ENCODE peak calls at places on chromosomes 16 and 17, in four cellular contexts. D, G, J and Y are unnamed samples.

GRCh38 chr16:9481749-9482148 is 390.3 kb downstream of the HAPSTR1 start:
- DNase-seq in D (no peak), G (no peak), J (no peak), Y (no peak)

GRCh38 chr17:29136998-29137730 is 43.0 kb downstream of the MYO18A start:
- DNase-seq in D (no peak), G (no peak), J (no peak), Y (no peak)

GRCh38 chr17:39110435-39111136 is 40.9 kb downstream of the PLXDC1 start:
- DNase-seq in D (no peak), G (no peak), J (no peak), Y (no peak)

GRCh38 chr16:88920618-88921602 is 54.5 kb upstream of the PABPN1L start:
- DNase-seq in D (no peak), G (peak; percentile 79), J (peak; percentile 77), Y (peak; percentile 16)

GRCh38 chr16:10188236-10188635 is 6.0 kb upstream of the GRIN2A start:
- DNase-seq in D (no peak), G (no peak), J (no peak), Y (no peak)

GRCh38 chr16:50282010-50282538 is 15.7 kb downstream of the ADCY7 start:
- DNase-seq in D (no peak), G (no peak), J (peak; percentile 75), Y (no peak)

GRCh38 chr16:67786491-67786890 is 19.9 kb downstream of the RANBP10 start:
- DNase-seq in D (no peak), G (no peak), J (no peak), Y (no peak)

GRCh38 chr17:53032861-53033271 is 789.9 kb upstream of the KIF2B start:
- DNase-seq in D (peak; percentile 65), G (no peak), J (peak; percentile 73), Y (no peak)

GRCh38 chr17:61383689-61384201 is 15.9 kb upstream of the TBX2 start:
- DNase-seq in D (no peak), G (peak; percentile 76), J (no peak), Y (peak; percentile 45)

GRCh38 chr17:39700148-39700987 is 504 bp downstream of the ERBB2 start:
- DNase-seq in D (no peak), G (no peak), J (peak; percentile 29), Y (no peak)

GRCh38 chr16:50724237-50724747 is 17.6 kb upstream of the CYLD start:
- DNase-seq in D (no peak), G (no peak), J (no peak), Y (no peak)

GRCh38 chr17:76793775-76794174 is 55.9 kb downstream of the MFSD11 start:
- DNase-seq in D (peak; percentile 80), G (no peak), J (peak; percentile 38), Y (no peak)

GRCh38 chr17:45263477-45263860 is 1.6 kb upstream of the SPATA32 start:
- DNase-seq in D (no peak), G (no peak), J (no peak), Y (no peak)

GRCh38 chr17:68182940-68183551 is 64.8 kb upstream of the AMZ2 start:
- DNase-seq in D (no peak), G (no peak), J (no peak), Y (no peak)

GRCh38 chr16:50338371-50339231 is 30.2 kb downstream of the BRD7 start:
- DNase-seq in D (no peak), G (no peak), J (no peak), Y (no peak)

GRCh38 chr16:46891910-46892309 is 7.7 kb downstream of the GPT2 start:
- DNase-seq in D (no peak), G (no peak), J (no peak), Y (no peak)

GRCh38 chr16:47377156-47377555 is 83.7 kb downstream of the ITFG1 start:
- DNase-seq in D (peak; percentile 18), G (no peak), J (no peak), Y (no peak)

GRCh38 chr16:11306997-11307638 is 26.0 kb upstream of the PRM1 start:
- DNase-seq in D (no peak), G (no peak), J (no peak), Y (no peak)

GRCh38 chr16:82650804-82651203 is 24.0 kb downstream of the CDH13 start:
- DNase-seq in D (no peak), G (no peak), J (no peak), Y (no peak)

GRCh38 chr17:50708050-50709000 is 611 bp upstream of the ANKRD40 start:
- DNase-seq in D (peak; percentile 44), G (no peak), J (peak; percentile 34), Y (no peak)

GRCh38 chr17:8393470-8394231 is 4.0 kb downstream of the RNF222 start:
- DNase-seq in D (no peak), G (no peak), J (no peak), Y (no peak)

GRCh38 chr16:84016477-84016876 is 26.1 kb downstream of the SLC38A8 start:
- DNase-seq in D (no peak), G (no peak), J (no peak), Y (no peak)

GRCh38 chr17:38702166-38702899 is 2.7 kb upstream of the MLLT6 start:
- DNase-seq in D (peak; percentile 90), G (peak; percentile 87), J (peak; percentile 87), Y (peak; percentile 18)

GRCh38 chr17:39926588-39927100 is 757 bp downstream of the ORMDL3 start:
- DNase-seq in D (no peak), G (peak; percentile 18), J (peak; percentile 36), Y (no peak)

GRCh38 chr17:59632398-59632797 is 12.7 kb downstream of the CLTC start:
- DNase-seq in D (no peak), G (no peak), J (no peak), Y (no peak)

GRCh38 chr17:2042355-2042929 is 620 bp downstream of the OVCA2 start:
- DNase-seq in D (peak; percentile 61), G (no peak), J (peak; percentile 64), Y (no peak)
- TF ChIP-seq CTCF in D (no peak), G (peak; percentile 43), J (peak; percentile 40), Y (peak; percentile 53)

GRCh38 chr17:43366809-43367587 is 31.8 kb upstream of the ARL4D start:
- DNase-seq in D (no peak), G (no peak), J (peak; percentile 24), Y (no peak)

GRCh38 chr17:43371227-43371821 is 27.5 kb upstream of the ARL4D start:
- DNase-seq in D (no peak), G (no peak), J (no peak), Y (no peak)

GRCh38 chr17:43367588-43368242 is 31.1 kb upstream of the ARL4D start:
- DNase-seq in D (peak; percentile 92), G (peak; percentile 89), J (peak; percentile 96), Y (peak; percentile 82)

GRCh38 chr17:43369986-43370385 is 28.8 kb upstream of the ARL4D start:
- DNase-seq in D (no peak), G (no peak), J (no peak), Y (no peak)

GRCh38 chr17:43368740-43369506 is 29.9 kb upstream of the ARL4D start:
- DNase-seq in D (peak; percentile 90), G (peak; percentile 80), J (peak; percentile 89), Y (no peak)
- H3K4me3 ChIP-seq in D (peak overlapping the region; percentile 44), G (peak overlapping the region; percentile 28), J (peak overlapping the region; percentile 32), Y (peak overlapping the region; percentile 40)

DNA sequence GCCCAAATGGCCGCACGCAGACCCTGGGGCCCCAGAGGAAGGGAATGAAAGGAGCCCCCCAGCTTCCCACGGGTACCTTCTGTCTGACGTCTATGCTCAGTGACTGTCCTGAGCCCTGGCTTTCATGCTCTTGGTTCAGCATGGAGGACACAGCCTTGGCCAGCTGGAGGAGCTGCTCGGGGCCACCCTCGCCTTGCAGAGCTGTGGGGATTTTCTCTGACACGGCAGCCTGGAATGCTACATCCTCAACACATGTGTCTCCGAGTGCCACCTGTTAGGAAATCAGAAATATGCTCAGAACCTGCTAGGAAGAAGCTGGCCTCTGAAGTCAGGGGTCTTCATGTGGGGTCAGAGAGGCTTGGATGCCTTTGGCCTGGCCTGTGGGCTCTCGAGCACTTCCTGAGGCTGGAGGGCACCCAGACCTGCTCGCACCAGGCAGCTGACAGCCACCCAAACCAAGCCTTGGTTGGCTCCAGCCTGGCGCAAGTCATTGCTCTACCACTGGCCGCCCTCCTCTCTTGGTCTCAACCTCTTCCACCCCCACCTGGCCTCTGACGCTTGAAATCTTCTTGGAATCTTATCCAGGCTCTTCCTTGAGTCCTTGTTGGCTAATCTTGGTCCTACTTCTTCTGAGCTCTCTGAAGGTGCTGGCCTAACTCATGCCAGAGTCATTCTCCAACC is 63.7 kb upstream of the BCO1 start:
- DNase-seq in D (peak; percentile 72), G (peak; percentile 16), J (peak; percentile 11), Y (no peak)
- TF ChIP-seq CTCF in D (no peak), G (peak; percentile 6), J (peak; percentile 11), Y (no peak)

GRCh38 chr17:41917192-41917591 is 1.6 kb downstream of the ACLY start:
- DNase-seq in D (peak; percentile 60), G (peak; percentile 17), J (peak; percentile 76), Y (peak; percentile 42)

GRCh38 chr17:41915020-41915419 is 3.7 kb downstream of the ACLY start:
- DNase-seq in D (no peak), G (no peak), J (no peak), Y (no peak)

GRCh38 chr17:41913798-41914197 is 5.0 kb downstream of the ACLY start:
- DNase-seq in D (no peak), G (no peak), J (no peak), Y (no peak)

GRCh38 chr17:41914358-41914766 is 4.4 kb downstream of the ACLY start:
- DNase-seq in D (peak; percentile 73), G (no peak), J (peak; percentile 63), Y (no peak)

DNA sequence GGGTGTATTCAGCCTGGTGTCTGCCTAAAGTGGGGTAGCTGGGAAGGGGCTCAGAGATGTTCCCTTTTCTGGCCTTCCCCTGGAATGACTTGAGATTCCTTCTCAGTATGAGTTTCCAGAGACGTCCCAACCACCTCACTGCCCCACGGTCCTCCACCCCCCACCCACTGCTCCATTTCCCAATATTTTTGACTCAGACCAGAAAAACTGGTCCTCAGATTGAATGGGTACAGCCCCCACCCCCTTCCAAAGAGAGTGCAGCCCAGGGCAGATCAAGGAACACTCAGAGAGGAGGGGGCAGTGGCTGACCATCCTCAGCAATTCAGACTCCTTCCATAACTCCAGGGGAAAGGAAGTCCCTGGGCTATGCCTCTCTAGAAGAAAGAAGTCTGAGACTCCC is 3.2 kb downstream of the ACLY start:
- DNase-seq in D (no peak), G (no peak), J (no peak), Y (no peak)
- H3K4me3 ChIP-seq in D (peak overlapping the region; percentile 94), G (no peak overlapping the region), J (no peak overlapping the region), Y (no peak overlapping the region)